ENCODE peak calls at places on chromosomes 12 and 14, in nine cellular contexts. One of them, this sample, is unnamed.

GRCh38 chr12:90484130-90484529 is 470.8 kb downstream of the CCER1 start:
- DNase-seq in HAP-1: no peak
- DNase-seq in ovary: no peak
- DNase-seq in tibial artery: no peak
- DNase-seq in heart left ventricle: no peak
- DNase-seq in endodermal cell: peak; percentile 60
- DNase-seq in fibroblast of lung: no peak
- DNase-seq in lung: no peak
- DNase-seq in uterus: no peak
- DNase-seq in this sample: no peak

GRCh38 chr12:46958093-46958492 is 121.3 kb upstream of the PCED1B start:
- DNase-seq in HAP-1: no peak
- DNase-seq in ovary: no peak
- DNase-seq in tibial artery: no peak
- DNase-seq in heart left ventricle: no peak
- DNase-seq in endodermal cell: no peak
- DNase-seq in fibroblast of lung: no peak
- DNase-seq in lung: no peak
- DNase-seq in uterus: no peak
- DNase-seq in this sample: no peak

GRCh38 chr12:8951744-8952143 is 2.3 kb upstream of the M6PR start:
- DNase-seq in HAP-1: no peak
- DNase-seq in ovary: no peak
- DNase-seq in tibial artery: no peak
- DNase-seq in heart left ventricle: no peak
- DNase-seq in endodermal cell: no peak
- DNase-seq in fibroblast of lung: no peak
- DNase-seq in lung: no peak
- DNase-seq in uterus: no peak
- DNase-seq in this sample: no peak

GRCh38 chr12:44812062-44812461 is 64.1 kb downstream of the NELL2 start:
- DNase-seq in HAP-1: no peak
- DNase-seq in ovary: no peak
- DNase-seq in tibial artery: no peak
- DNase-seq in heart left ventricle: no peak
- DNase-seq in endodermal cell: peak; percentile 56
- DNase-seq in fibroblast of lung: no peak
- DNase-seq in lung: no peak
- DNase-seq in uterus: no peak
- DNase-seq in this sample: no peak

GRCh38 chr14:58617619-58618018 is 20.1 kb upstream of the DACT1 start:
- DNase-seq in HAP-1: no peak
- DNase-seq in ovary: no peak
- DNase-seq in tibial artery: no peak
- DNase-seq in heart left ventricle: no peak
- DNase-seq in endodermal cell: no peak
- DNase-seq in fibroblast of lung: peak; percentile 31
- DNase-seq in lung: no peak
- DNase-seq in uterus: no peak
- DNase-seq in this sample: no peak

GRCh38 chr14:65290830-65291229 is 121.7 kb upstream of the FUT8 start:
- DNase-seq in HAP-1: no peak
- DNase-seq in ovary: no peak
- DNase-seq in tibial artery: no peak
- DNase-seq in heart left ventricle: no peak
- DNase-seq in endodermal cell: no peak
- DNase-seq in fibroblast of lung: peak; percentile 95
- DNase-seq in lung: no peak
- DNase-seq in uterus: no peak
- DNase-seq in this sample: peak; percentile 77

GRCh38 chr14:20332386-20332945 is 613 bp downstream of the CCNB1IP1 start:
- DNase-seq in HAP-1: peak; percentile 36
- DNase-seq in ovary: no peak
- DNase-seq in tibial artery: no peak
- DNase-seq in heart left ventricle: no peak
- DNase-seq in endodermal cell: peak; percentile 53
- DNase-seq in fibroblast of lung: peak; percentile 8
- DNase-seq in lung: no peak
- DNase-seq in uterus: no peak
- DNase-seq in this sample: no peak

GRCh38 chr14:64738306-64738879 is 34.2 kb downstream of the PLEKHG3 start:
- DNase-seq in HAP-1: no peak
- DNase-seq in ovary: no peak
- DNase-seq in tibial artery: no peak
- DNase-seq in heart left ventricle: no peak
- DNase-seq in endodermal cell: no peak
- DNase-seq in fibroblast of lung: no peak
- DNase-seq in lung: no peak
- DNase-seq in uterus: no peak
- DNase-seq in this sample: no peak

GRCh38 chr14:20412422-20412821 is 879 bp downstream of the TEP1 start:
- DNase-seq in HAP-1: no peak
- DNase-seq in ovary: no peak
- DNase-seq in tibial artery: no peak
- DNase-seq in heart left ventricle: no peak
- DNase-seq in endodermal cell: no peak
- DNase-seq in fibroblast of lung: no peak
- DNase-seq in lung: no peak
- DNase-seq in uterus: no peak
- DNase-seq in this sample: no peak

GRCh38 chr12:19482551-19483109 is 43.3 kb downstream of the AEBP2 start:
- DNase-seq in HAP-1: no peak
- DNase-seq in ovary: no peak
- DNase-seq in tibial artery: no peak
- DNase-seq in heart left ventricle: no peak
- DNase-seq in endodermal cell: peak; percentile 83
- DNase-seq in fibroblast of lung: no peak
- DNase-seq in lung: no peak
- DNase-seq in uterus: no peak
- DNase-seq in this sample: no peak

GRCh38 chr14:78164226-78164853 is 5.8 kb upstream of the NRXN3 start:
- DNase-seq in HAP-1: no peak
- DNase-seq in ovary: no peak
- DNase-seq in tibial artery: no peak
- DNase-seq in heart left ventricle: no peak
- DNase-seq in endodermal cell: peak; percentile 94
- DNase-seq in fibroblast of lung: no peak
- DNase-seq in lung: peak; percentile 40
- DNase-seq in uterus: no peak
- DNase-seq in this sample: no peak

GRCh38 chr12:56749364-56749763 is 2.8 kb downstream of the PRIM1 start:
- DNase-seq in HAP-1: no peak
- DNase-seq in ovary: no peak
- DNase-seq in tibial artery: no peak
- DNase-seq in heart left ventricle: no peak
- DNase-seq in endodermal cell: no peak
- DNase-seq in fibroblast of lung: no peak
- DNase-seq in lung: no peak
- DNase-seq in uterus: no peak
- DNase-seq in this sample: no peak

DNA sequence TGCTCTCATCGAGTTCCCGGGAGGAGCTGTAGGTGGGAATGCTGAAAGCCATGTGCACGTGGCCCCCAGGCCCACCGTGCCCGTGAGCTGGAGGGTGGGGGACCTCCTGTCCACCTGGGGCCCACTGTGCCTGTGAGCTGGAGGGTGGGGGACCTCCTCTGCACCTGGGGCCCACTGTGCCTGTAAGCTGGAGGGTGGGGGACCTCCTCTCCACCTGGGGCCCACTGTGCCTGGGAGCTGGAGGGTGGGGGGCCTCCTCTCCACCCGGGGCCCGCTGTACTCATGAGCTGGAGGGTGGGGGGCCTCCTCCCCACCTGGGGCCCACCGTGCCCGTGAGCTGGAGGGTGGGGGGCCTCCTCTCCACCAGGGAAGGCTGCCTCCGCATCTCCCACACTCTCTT is 13.9 kb upstream of the NUDT14 start:
- DNase-seq in HAP-1: no peak
- DNase-seq in ovary: no peak
- DNase-seq in tibial artery: no peak
- DNase-seq in heart left ventricle: no peak
- DNase-seq in endodermal cell: no peak
- DNase-seq in fibroblast of lung: no peak
- DNase-seq in lung: no peak
- DNase-seq in uterus: no peak
- DNase-seq in this sample: no peak
- H3K4me3 ChIP-seq in HAP-1: no peak overlapping the region
- H3K4me3 ChIP-seq in ovary: no peak overlapping the region
- H3K4me3 ChIP-seq in tibial artery: no peak overlapping the region
- H3K4me3 ChIP-seq in heart left ventricle: no peak overlapping the region
- H3K4me3 ChIP-seq in endodermal cell: no peak overlapping the region
- H3K4me3 ChIP-seq in fibroblast of lung: no peak overlapping the region
- H3K4me3 ChIP-seq in lung: no peak overlapping the region
- H3K4me3 ChIP-seq in uterus: no peak overlapping the region
- H3K4me3 ChIP-seq in this sample: no peak overlapping the region

GRCh38 chr14:50064993-50065392 is 51.4 kb downstream of the VCPKMT start:
- DNase-seq in HAP-1: no peak
- DNase-seq in ovary: no peak
- DNase-seq in tibial artery: peak; percentile 75
- DNase-seq in heart left ventricle: peak; percentile 38
- DNase-seq in endodermal cell: no peak
- DNase-seq in fibroblast of lung: peak; percentile 26
- DNase-seq in lung: peak; percentile 43
- DNase-seq in uterus: no peak
- DNase-seq in this sample: no peak

GRCh38 chr14:50063876-50064420 is 52.4 kb downstream of the VCPKMT start:
- DNase-seq in HAP-1: no peak
- DNase-seq in ovary: no peak
- DNase-seq in tibial artery: no peak
- DNase-seq in heart left ventricle: no peak
- DNase-seq in endodermal cell: no peak
- DNase-seq in fibroblast of lung: no peak
- DNase-seq in lung: no peak
- DNase-seq in uterus: no peak
- DNase-seq in this sample: no peak

GRCh38 chr14:50060871-50061663 is 55.3 kb downstream of the VCPKMT start:
- DNase-seq in HAP-1: no peak
- DNase-seq in ovary: peak; percentile 39
- DNase-seq in tibial artery: peak; percentile 82
- DNase-seq in heart left ventricle: peak; percentile 63
- DNase-seq in endodermal cell: peak; percentile 76
- DNase-seq in fibroblast of lung: peak; percentile 93
- DNase-seq in lung: no peak
- DNase-seq in uterus: peak; percentile 72
- DNase-seq in this sample: peak; percentile 91

GRCh38 chr14:50061664-50062437 is 54.5 kb downstream of the VCPKMT start:
- DNase-seq in HAP-1: no peak
- DNase-seq in ovary: no peak
- DNase-seq in tibial artery: no peak
- DNase-seq in heart left ventricle: no peak
- DNase-seq in endodermal cell: peak; percentile 61
- DNase-seq in fibroblast of lung: peak; percentile 61
- DNase-seq in lung: no peak
- DNase-seq in uterus: peak; percentile 32
- DNase-seq in this sample: no peak

DNA sequence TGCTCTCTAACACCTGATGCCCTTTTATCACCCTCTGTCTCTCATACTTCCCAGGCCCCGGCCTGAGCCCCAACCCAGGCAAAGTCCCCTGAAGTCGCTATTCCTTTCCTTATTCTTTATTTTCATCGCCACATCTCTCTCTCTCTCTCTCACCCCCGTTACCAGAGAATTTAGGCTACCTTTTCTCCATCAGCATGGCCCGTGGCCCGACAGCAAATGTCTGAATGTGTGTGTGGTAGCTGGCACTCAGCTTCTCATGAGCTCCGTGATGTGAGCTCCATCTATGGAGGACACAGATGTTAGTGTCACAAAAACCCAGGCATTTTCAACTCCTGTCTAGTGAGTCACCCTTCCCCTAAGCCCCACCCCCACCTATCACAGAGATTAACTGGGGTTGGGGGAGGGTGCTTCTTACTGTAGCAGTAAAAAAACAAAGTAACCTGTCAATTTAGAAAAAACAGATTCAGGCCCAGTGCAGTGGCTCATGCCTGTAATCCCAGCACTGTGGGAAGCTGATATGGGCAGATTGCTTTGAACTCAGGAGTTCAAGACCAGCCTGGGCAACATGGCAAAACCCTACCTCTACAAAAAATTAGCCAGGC is 53.8 kb downstream of the VCPKMT start:
- DNase-seq in HAP-1: peak; percentile 50
- DNase-seq in ovary: no peak
- DNase-seq in tibial artery: no peak
- DNase-seq in heart left ventricle: no peak
- DNase-seq in endodermal cell: peak; percentile 84
- DNase-seq in fibroblast of lung: peak; percentile 85
- DNase-seq in lung: no peak
- DNase-seq in uterus: peak; percentile 38
- DNase-seq in this sample: no peak
- H3K4me1 ChIP-seq in HAP-1: peaks cover 17% of the 10 kb centered on the region
- H3K4me1 ChIP-seq in ovary: peaks cover 3% of the 10 kb centered on the region
- H3K4me1 ChIP-seq in tibial artery: peaks cover 29% of the 10 kb centered on the region
- H3K4me1 ChIP-seq in heart left ventricle: peaks cover 26% of the 10 kb centered on the region
- H3K4me1 ChIP-seq in endodermal cell: peaks cover 15% of the 10 kb centered on the region
- H3K4me1 ChIP-seq in fibroblast of lung: peaks cover 24% of the 10 kb centered on the region
- H3K4me1 ChIP-seq in lung: peaks cover 2% of the 10 kb centered on the region
- H3K4me1 ChIP-seq in uterus: no peaks in the 10 kb centered on the region
- H3K4me1 ChIP-seq in this sample: peaks cover 37% of the 10 kb centered on the region

DNA sequence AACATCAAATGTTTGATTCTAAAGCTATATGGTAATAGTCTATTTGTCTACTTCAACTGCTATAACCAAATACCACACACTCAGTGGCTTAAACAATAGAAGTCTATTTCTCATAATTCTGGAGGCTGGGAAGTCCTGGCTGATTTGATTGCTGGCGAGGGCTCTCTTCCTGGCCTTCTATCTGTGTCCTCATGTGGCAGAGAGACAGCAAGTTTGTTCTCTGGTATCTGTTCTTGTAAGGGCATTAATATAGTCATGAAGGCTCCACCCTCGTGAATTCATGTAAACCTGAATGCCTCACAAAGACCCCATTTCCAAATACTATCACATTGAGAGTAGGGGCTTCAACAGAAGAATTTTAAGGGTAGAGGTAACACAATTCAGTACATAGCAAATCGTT is 34.1 kb downstream of the TRMT5 start:
- DNase-seq in HAP-1: no peak
- DNase-seq in ovary: no peak
- DNase-seq in tibial artery: no peak
- DNase-seq in heart left ventricle: no peak
- DNase-seq in endodermal cell: no peak
- DNase-seq in fibroblast of lung: no peak
- DNase-seq in lung: no peak
- DNase-seq in uterus: no peak
- DNase-seq in this sample: no peak
- H3K4me3 ChIP-seq in HAP-1: no peak overlapping the region
- H3K4me3 ChIP-seq in ovary: no peak overlapping the region
- H3K4me3 ChIP-seq in tibial artery: no peak overlapping the region
- H3K4me3 ChIP-seq in heart left ventricle: no peak overlapping the region
- H3K4me3 ChIP-seq in endodermal cell: no peak overlapping the region
- H3K4me3 ChIP-seq in fibroblast of lung: no peak overlapping the region
- H3K4me3 ChIP-seq in lung: no peak overlapping the region
- H3K4me3 ChIP-seq in uterus: no peak overlapping the region
- H3K4me3 ChIP-seq in this sample: no peak overlapping the region

DNA sequence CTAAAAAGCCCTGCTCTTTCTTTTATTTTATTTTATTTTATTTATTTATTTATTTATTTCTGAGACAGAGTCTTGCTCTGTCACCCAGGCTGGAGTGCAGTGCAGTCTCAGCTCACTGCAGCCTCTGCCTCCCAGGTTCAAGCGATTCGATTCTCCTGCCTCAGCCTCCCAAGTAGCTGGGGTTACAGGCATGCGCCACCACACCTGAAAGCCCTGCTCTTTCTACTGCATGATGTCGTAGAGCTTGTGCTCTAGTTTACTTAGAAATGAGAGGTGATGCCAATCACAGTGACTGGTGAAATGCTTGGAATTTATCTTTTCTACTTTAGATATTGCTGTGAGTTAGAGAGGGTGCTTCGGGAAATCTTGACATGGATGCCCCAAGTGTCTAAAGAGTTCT is 54.5 kb downstream of the DAD1 start:
- DNase-seq in HAP-1: no peak
- DNase-seq in ovary: no peak
- DNase-seq in tibial artery: no peak
- DNase-seq in heart left ventricle: no peak
- DNase-seq in endodermal cell: no peak
- DNase-seq in fibroblast of lung: no peak
- DNase-seq in lung: no peak
- DNase-seq in uterus: no peak
- DNase-seq in this sample: no peak
- H3K4me1 ChIP-seq in HAP-1: no peaks in the 10 kb centered on the region
- H3K4me1 ChIP-seq in ovary: peaks cover 2% of the 10 kb centered on the region
- H3K4me1 ChIP-seq in tibial artery: peaks cover 23% of the 10 kb centered on the region
- H3K4me1 ChIP-seq in heart left ventricle: peaks cover 27% of the 10 kb centered on the region
- H3K4me1 ChIP-seq in endodermal cell: no peaks in the 10 kb centered on the region
- H3K4me1 ChIP-seq in fibroblast of lung: peaks cover 9% of the 10 kb centered on the region
- H3K4me1 ChIP-seq in lung: no peaks in the 10 kb centered on the region
- H3K4me1 ChIP-seq in uterus: no peaks in the 10 kb centered on the region
- H3K4me1 ChIP-seq in this sample: peaks cover 25% of the 10 kb centered on the region